ENCODE peak calls at places on chromosomes 11 and 22, in seven cellular contexts. One of them, this sample, is unnamed.

GRCh38 chr22:19806213-19807160 is 45.9 kb downstream of the TBX1 start:
- DNase-seq in GM23248: no peak
- DNase-seq in heart right ventricle: no peak
- DNase-seq in GM12891: no peak
- DNase-seq in pancreas: no peak
- DNase-seq in chondrocyte: peak; percentile 79
- DNase-seq in kidney: peak; percentile 90
- DNase-seq in this sample: peak; percentile 16

GRCh38 chr22:46439111-46439510 is 98.3 kb downstream of the CELSR1 start:
- DNase-seq in GM23248: no peak
- DNase-seq in heart right ventricle: no peak
- DNase-seq in GM12891: no peak
- DNase-seq in pancreas: no peak
- DNase-seq in chondrocyte: no peak
- DNase-seq in kidney: no peak
- DNase-seq in this sample: no peak

GRCh38 chr11:60396790-60397189 is 531 bp downstream of the MS4A14 start:
- DNase-seq in GM23248: no peak
- DNase-seq in heart right ventricle: no peak
- DNase-seq in GM12891: no peak
- DNase-seq in pancreas: no peak
- DNase-seq in chondrocyte: no peak
- DNase-seq in kidney: no peak
- DNase-seq in this sample: no peak

GRCh38 chr22:20438066-20438677 is 547 bp upstream of the SCARF2 start:
- DNase-seq in GM23248: peak; percentile 58
- DNase-seq in heart right ventricle: no peak
- DNase-seq in GM12891: no peak
- DNase-seq in pancreas: no peak
- DNase-seq in chondrocyte: peak; percentile 90
- DNase-seq in kidney: peak; percentile 88
- DNase-seq in this sample: peak; percentile 44

GRCh38 chr11:82818399-82819043 is 81.7 kb downstream of the PRCP start:
- DNase-seq in GM23248: no peak
- DNase-seq in heart right ventricle: no peak
- DNase-seq in GM12891: no peak
- DNase-seq in pancreas: no peak
- DNase-seq in chondrocyte: no peak
- DNase-seq in kidney: no peak
- DNase-seq in this sample: no peak

GRCh38 chr11:61967924-61968757 is 707 bp upstream of the FTH1 start:
- DNase-seq in GM23248: peak; percentile 64
- DNase-seq in heart right ventricle: peak; percentile 56
- DNase-seq in GM12891: no peak
- DNase-seq in pancreas: peak; percentile 65
- DNase-seq in chondrocyte: no peak
- DNase-seq in kidney: peak; percentile 88
- DNase-seq in this sample: peak; percentile 26

GRCh38 chr11:27317751-27318150 is 45.3 kb downstream of the CCDC34 start:
- DNase-seq in GM23248: peak; percentile 88
- DNase-seq in heart right ventricle: no peak
- DNase-seq in GM12891: no peak
- DNase-seq in pancreas: no peak
- DNase-seq in chondrocyte: no peak
- DNase-seq in kidney: no peak
- DNase-seq in this sample: peak; percentile 44

GRCh38 chr11:120208777-120209176 is 2.1 kb upstream of the OAF start:
- DNase-seq in GM23248: peak; percentile 85
- DNase-seq in heart right ventricle: no peak
- DNase-seq in GM12891: no peak
- DNase-seq in pancreas: no peak
- DNase-seq in chondrocyte: no peak
- DNase-seq in kidney: no peak
- DNase-seq in this sample: peak; percentile 70

GRCh38 chr22:20863356-20863755 is 4.5 kb downstream of the SNAP29 start:
- DNase-seq in GM23248: no peak
- DNase-seq in heart right ventricle: no peak
- DNase-seq in GM12891: no peak
- DNase-seq in pancreas: no peak
- DNase-seq in chondrocyte: no peak
- DNase-seq in kidney: peak; percentile 25
- DNase-seq in this sample: no peak

GRCh38 chr22:35065796-35066218 is at the start of gene ISX:
- DNase-seq in GM23248: no peak
- DNase-seq in heart right ventricle: no peak
- DNase-seq in GM12891: no peak
- DNase-seq in pancreas: no peak
- DNase-seq in chondrocyte: no peak
- DNase-seq in kidney: no peak
- DNase-seq in this sample: no peak

GRCh38 chr22:23002612-23003180 is 67.6 kb upstream of the GNAZ start:
- DNase-seq in GM23248: no peak
- DNase-seq in heart right ventricle: no peak
- DNase-seq in GM12891: no peak
- DNase-seq in pancreas: no peak
- DNase-seq in chondrocyte: no peak
- DNase-seq in kidney: no peak
- DNase-seq in this sample: no peak

GRCh38 chr22:45344339-45344738 is 34.6 kb downstream of the FAM118A start:
- DNase-seq in GM23248: peak; percentile 31
- DNase-seq in heart right ventricle: no peak
- DNase-seq in GM12891: no peak
- DNase-seq in pancreas: no peak
- DNase-seq in chondrocyte: no peak
- DNase-seq in kidney: no peak
- DNase-seq in this sample: peak; percentile 34

GRCh38 chr11:83157755-83158473 is 983 bp downstream of the PCF11 start:
- DNase-seq in GM23248: peak; percentile 82
- DNase-seq in heart right ventricle: peak; percentile 55
- DNase-seq in GM12891: no peak
- DNase-seq in pancreas: peak; percentile 66
- DNase-seq in chondrocyte: no peak
- DNase-seq in kidney: peak; percentile 79
- DNase-seq in this sample: peak; percentile 53

GRCh38 chr22:46674367-46674781 is 54.2 kb downstream of the GRAMD4 start:
- DNase-seq in GM23248: no peak
- DNase-seq in heart right ventricle: peak; percentile 85
- DNase-seq in GM12891: peak; percentile 71
- DNase-seq in pancreas: no peak
- DNase-seq in chondrocyte: no peak
- DNase-seq in kidney: peak; percentile 91
- DNase-seq in this sample: no peak

GRCh38 chr11:132088551-132088950 is 718.1 kb downstream of the NTM start:
- DNase-seq in GM23248: no peak
- DNase-seq in heart right ventricle: no peak
- DNase-seq in GM12891: no peak
- DNase-seq in pancreas: no peak
- DNase-seq in chondrocyte: no peak
- DNase-seq in kidney: no peak
- DNase-seq in this sample: no peak

GRCh38 chr22:26894766-26895485 is 237.5 kb downstream of the MIAT start:
- DNase-seq in GM23248: peak; percentile 95
- DNase-seq in heart right ventricle: no peak
- DNase-seq in GM12891: no peak
- DNase-seq in pancreas: peak; percentile 54
- DNase-seq in chondrocyte: no peak
- DNase-seq in kidney: no peak
- DNase-seq in this sample: peak; percentile 93

GRCh38 chr11:29184939-29185890 is 831.6 kb downstream of the KCNA4 start:
- DNase-seq in GM23248: peak; percentile 91
- DNase-seq in heart right ventricle: no peak
- DNase-seq in GM12891: no peak
- DNase-seq in pancreas: no peak
- DNase-seq in chondrocyte: no peak
- DNase-seq in kidney: no peak
- DNase-seq in this sample: peak; percentile 97

GRCh38 chr11:111419641-111420327 is 40.7 kb upstream of the POU2AF1 start:
- DNase-seq in GM23248: no peak
- DNase-seq in heart right ventricle: no peak
- DNase-seq in GM12891: no peak
- DNase-seq in pancreas: peak; percentile 62
- DNase-seq in chondrocyte: no peak
- DNase-seq in kidney: no peak
- DNase-seq in this sample: no peak

GRCh38 chr22:23576681-23577080 is 3.4 kb downstream of the IGLL1 start:
- DNase-seq in GM23248: no peak
- DNase-seq in heart right ventricle: no peak
- DNase-seq in GM12891: no peak
- DNase-seq in pancreas: no peak
- DNase-seq in chondrocyte: no peak
- DNase-seq in kidney: no peak
- DNase-seq in this sample: no peak

GRCh38 chr11:119614227-119615002 is 114.6 kb downstream of the NECTIN1 start:
- DNase-seq in GM23248: no peak
- DNase-seq in heart right ventricle: no peak
- DNase-seq in GM12891: no peak
- DNase-seq in pancreas: no peak
- DNase-seq in chondrocyte: no peak
- DNase-seq in kidney: no peak
- DNase-seq in this sample: no peak

GRCh38 chr11:93587858-93588581 is 44.8 kb upstream of the SMCO4 start:
- DNase-seq in GM23248: no peak
- DNase-seq in heart right ventricle: no peak
- DNase-seq in GM12891: no peak
- DNase-seq in pancreas: no peak
- DNase-seq in chondrocyte: no peak
- DNase-seq in kidney: no peak
- DNase-seq in this sample: no peak

GRCh38 chr11:119484741-119485605 is 62.0 kb upstream of the THY1 start:
- DNase-seq in GM23248: no peak
- DNase-seq in heart right ventricle: no peak
- DNase-seq in GM12891: no peak
- DNase-seq in pancreas: no peak
- DNase-seq in chondrocyte: peak; percentile 65
- DNase-seq in kidney: no peak
- DNase-seq in this sample: no peak

GRCh38 chr11:65021003-65021402 is 6.2 kb upstream of the SNX15 start:
- DNase-seq in GM23248: no peak
- DNase-seq in heart right ventricle: no peak
- DNase-seq in GM12891: no peak
- DNase-seq in pancreas: no peak
- DNase-seq in chondrocyte: no peak
- DNase-seq in kidney: no peak
- DNase-seq in this sample: no peak

GRCh38 chr11:120974980-120975379 is 48.9 kb upstream of the TBCEL start:
- DNase-seq in GM23248: no peak
- DNase-seq in heart right ventricle: no peak
- DNase-seq in GM12891: no peak
- DNase-seq in pancreas: no peak
- DNase-seq in chondrocyte: no peak
- DNase-seq in kidney: no peak
- DNase-seq in this sample: no peak

GRCh38 chr22:46081831-46082210 is 68.5 kb upstream of the PPARA start:
- DNase-seq in GM23248: peak; percentile 65
- DNase-seq in heart right ventricle: no peak
- DNase-seq in GM12891: no peak
- DNase-seq in pancreas: no peak
- DNase-seq in chondrocyte: no peak
- DNase-seq in kidney: peak; percentile 50
- DNase-seq in this sample: peak; percentile 52

GRCh38 chr22:24146190-24146616 is 35.1 kb upstream of the SUSD2 start:
- DNase-seq in GM23248: peak; percentile 73
- DNase-seq in heart right ventricle: peak; percentile 38
- DNase-seq in GM12891: peak; percentile 66
- DNase-seq in pancreas: peak; percentile 85
- DNase-seq in chondrocyte: no peak
- DNase-seq in kidney: peak; percentile 89
- DNase-seq in this sample: peak; percentile 80

GRCh38 chr22:37425800-37426531 is 1.3 kb downstream of the ELFN2 start:
- DNase-seq in GM23248: no peak
- DNase-seq in heart right ventricle: no peak
- DNase-seq in GM12891: no peak
- DNase-seq in pancreas: no peak
- DNase-seq in chondrocyte: no peak
- DNase-seq in kidney: no peak
- DNase-seq in this sample: peak; percentile 40

GRCh38 chr11:65445101-65445603 is 22.6 kb downstream of the NEAT1 start:
- DNase-seq in GM23248: peak; percentile 55
- DNase-seq in heart right ventricle: no peak
- DNase-seq in GM12891: no peak
- DNase-seq in pancreas: no peak
- DNase-seq in chondrocyte: no peak
- DNase-seq in kidney: peak; percentile 70
- DNase-seq in this sample: no peak

GRCh38 chr11:69287968-69288882 is 5.7 kb upstream of the MYEOV start:
- DNase-seq in GM23248: no peak
- DNase-seq in heart right ventricle: no peak
- DNase-seq in GM12891: no peak
- DNase-seq in pancreas: no peak
- DNase-seq in chondrocyte: no peak
- DNase-seq in kidney: peak; percentile 60
- DNase-seq in this sample: no peak

GRCh38 chr22:18056161-18056666 is 21.6 kb upstream of the PEX26 start:
- DNase-seq in GM23248: peak; percentile 91
- DNase-seq in heart right ventricle: no peak
- DNase-seq in GM12891: no peak
- DNase-seq in pancreas: no peak
- DNase-seq in chondrocyte: no peak
- DNase-seq in kidney: peak; percentile 53
- DNase-seq in this sample: peak; percentile 76

GRCh38 chr22:25360891-25361645 is 141.6 kb downstream of the CRYBB2 start:
- DNase-seq in GM23248: no peak
- DNase-seq in heart right ventricle: no peak
- DNase-seq in GM12891: no peak
- DNase-seq in pancreas: no peak
- DNase-seq in chondrocyte: peak; percentile 69
- DNase-seq in kidney: peak; percentile 45
- DNase-seq in this sample: no peak

GRCh38 chr22:20967697-20968201 is 694 bp downstream of the AIFM3 start:
- DNase-seq in GM23248: no peak
- DNase-seq in heart right ventricle: no peak
- DNase-seq in GM12891: no peak
- DNase-seq in pancreas: no peak
- DNase-seq in chondrocyte: no peak
- DNase-seq in kidney: no peak
- DNase-seq in this sample: no peak